ENCODE peak calls at places on chromosomes 12 and 14, in seven cellular contexts. O, I, R, X, A, T and Z are unnamed samples.

GRCh38 chr14:30385925-30386324 is 173.0 kb upstream of the G2E3 start:
- DNase-seq in I (no peak), O (no peak), X (no peak), R (no peak), T (no peak), A (no peak), Z (no peak)

GRCh38 chr14:22811752-22812151 is 3.5 kb downstream of the SLC7A7 start:
- DNase-seq in O (peak), R (no peak), X (peak), I (no peak), A (no peak), T (peak), Z (no peak)

GRCh38 chr12:51323966-51324895 is at the start of gene BIN2:
- DNase-seq in I (no peak), X (no peak), A (no peak), R (no peak), T (no peak), O (no peak), Z (no peak)

GRCh38 chr12:11839093-11839641 is 189.7 kb downstream of the ETV6 start:
- DNase-seq in T (peak), I (peak), O (peak), A (no peak), R (peak), X (peak), Z (peak)

GRCh38 chr14:103552811-103553210 is 9.6 kb downstream of the BAG5 start:
- DNase-seq in X (no peak), A (no peak), I (no peak), R (no peak), O (no peak), T (no peak), Z (no peak)

GRCh38 chr14:74604896-74605295 is 7.1 kb downstream of the LTBP2 start:
- DNase-seq in T (no peak), A (no peak), I (no peak), X (no peak), O (no peak), R (no peak), Z (no peak)

GRCh38 chr12:55728932-55729591 is at the start of gene CD63:
- DNase-seq in I (peak), X (peak), O (peak), T (peak), R (peak), A (peak), Z (no peak)

GRCh38 chr12:116803018-116803736 is 65.1 kb downstream of the RNFT2 start:
- DNase-seq in A (no peak), X (no peak), I (no peak), O (no peak), T (no peak), R (no peak), Z (no peak)

GRCh38 chr12:51382173-51382572 is 9.0 kb downstream of the GALNT6 start:
- DNase-seq in O (no peak), A (no peak), R (no peak), I (no peak), X (no peak), T (no peak), Z (no peak)